ENCODE peak calls at places on chromosomes 7 and 10, in ten cellular contexts. One of them, this sample, is unnamed.

GRCh38 chr10:117497736-117498135 is 44.8 kb upstream of the EMX2 start:
- DNase-seq in RWPE1: no peak
- DNase-seq in WTC11: no peak
- DNase-seq in tibial artery: no peak
- DNase-seq in right lobe of liver: no peak
- DNase-seq in IMR-90: no peak
- DNase-seq in breast epithelium: no peak
- DNase-seq in GM10248: no peak
- DNase-seq in glutamatergic neuron: no peak
- DNase-seq in GM20000: no peak
- DNase-seq in this sample: no peak

GRCh38 chr10:107653832-107654287 is 489.4 kb upstream of the SORCS1 start:
- DNase-seq in RWPE1: peak; percentile 11
- DNase-seq in WTC11: no peak
- DNase-seq in tibial artery: no peak
- DNase-seq in right lobe of liver: no peak
- DNase-seq in IMR-90: peak; percentile 5
- DNase-seq in breast epithelium: no peak
- DNase-seq in GM10248: peak; percentile 31
- DNase-seq in glutamatergic neuron: no peak
- DNase-seq in GM20000: peak; percentile 35
- DNase-seq in this sample: no peak

GRCh38 chr7:115128163-115128562 is 206.3 kb downstream of the MDFIC start:
- DNase-seq in RWPE1: no peak
- DNase-seq in WTC11: no peak
- DNase-seq in tibial artery: no peak
- DNase-seq in right lobe of liver: no peak
- DNase-seq in IMR-90: no peak
- DNase-seq in breast epithelium: no peak
- DNase-seq in GM10248: no peak
- DNase-seq in glutamatergic neuron: no peak
- DNase-seq in GM20000: no peak
- DNase-seq in this sample: no peak

GRCh38 chr10:34098817-34099567 is 716.1 kb downstream of the PARD3 start:
- DNase-seq in RWPE1: no peak
- DNase-seq in WTC11: no peak
- DNase-seq in tibial artery: no peak
- DNase-seq in right lobe of liver: no peak
- DNase-seq in IMR-90: peak; percentile 50
- DNase-seq in breast epithelium: no peak
- DNase-seq in GM10248: no peak
- DNase-seq in glutamatergic neuron: no peak
- DNase-seq in GM20000: no peak
- DNase-seq in this sample: no peak

GRCh38 chr7:68334613-68335303 is 1263.5 kb upstream of the AUTS2 start:
- DNase-seq in RWPE1: no peak
- DNase-seq in WTC11: no peak
- DNase-seq in tibial artery: no peak
- DNase-seq in right lobe of liver: no peak
- DNase-seq in IMR-90: no peak
- DNase-seq in breast epithelium: no peak
- DNase-seq in GM10248: no peak
- DNase-seq in glutamatergic neuron: no peak
- DNase-seq in GM20000: no peak
- DNase-seq in this sample: no peak

GRCh38 chr10:45555789-45556188 is 116.8 kb downstream of the ZFAND4 start:
- DNase-seq in RWPE1: no peak
- DNase-seq in WTC11: no peak
- DNase-seq in tibial artery: no peak
- DNase-seq in right lobe of liver: no peak
- DNase-seq in IMR-90: peak; percentile 18
- DNase-seq in breast epithelium: no peak
- DNase-seq in GM10248: no peak
- DNase-seq in glutamatergic neuron: no peak
- DNase-seq in GM20000: no peak
- DNase-seq in this sample: no peak

GRCh38 chr10:49240946-49241345 is 52.8 kb upstream of the TMEM273 start:
- DNase-seq in RWPE1: no peak
- DNase-seq in WTC11: no peak
- DNase-seq in tibial artery: no peak
- DNase-seq in right lobe of liver: no peak
- DNase-seq in IMR-90: no peak
- DNase-seq in breast epithelium: no peak
- DNase-seq in GM10248: no peak
- DNase-seq in glutamatergic neuron: no peak
- DNase-seq in GM20000: no peak
- DNase-seq in this sample: no peak

GRCh38 chr10:27504897-27505457 is 873 bp downstream of the RAB18 start:
- DNase-seq in RWPE1: no peak
- DNase-seq in WTC11: no peak
- DNase-seq in tibial artery: no peak
- DNase-seq in right lobe of liver: no peak
- DNase-seq in IMR-90: peak; percentile 59
- DNase-seq in breast epithelium: no peak
- DNase-seq in GM10248: no peak
- DNase-seq in glutamatergic neuron: no peak
- DNase-seq in GM20000: no peak
- DNase-seq in this sample: no peak

GRCh38 chr7:47875998-47876744 is 72.1 kb downstream of the PKD1L1 start:
- DNase-seq in RWPE1: no peak
- DNase-seq in WTC11: no peak
- DNase-seq in tibial artery: no peak
- DNase-seq in right lobe of liver: no peak
- DNase-seq in IMR-90: no peak
- DNase-seq in breast epithelium: no peak
- DNase-seq in GM10248: no peak
- DNase-seq in glutamatergic neuron: no peak
- DNase-seq in GM20000: no peak
- DNase-seq in this sample: no peak

GRCh38 chr7:128103498-128104108 is 72.4 kb upstream of the LRRC4 start:
- DNase-seq in RWPE1: no peak
- DNase-seq in WTC11: no peak
- DNase-seq in tibial artery: no peak
- DNase-seq in right lobe of liver: peak; percentile 60
- DNase-seq in IMR-90: no peak
- DNase-seq in breast epithelium: no peak
- DNase-seq in GM10248: peak; percentile 69
- DNase-seq in glutamatergic neuron: no peak
- DNase-seq in GM20000: peak; percentile 70
- DNase-seq in this sample: no peak

GRCh38 chr10:48199580-48200377 is 74.7 kb downstream of the FRMPD2 start:
- DNase-seq in RWPE1: no peak
- DNase-seq in WTC11: no peak
- DNase-seq in tibial artery: no peak
- DNase-seq in right lobe of liver: no peak
- DNase-seq in IMR-90: peak; percentile 63
- DNase-seq in breast epithelium: no peak
- DNase-seq in GM10248: no peak
- DNase-seq in glutamatergic neuron: no peak
- DNase-seq in GM20000: no peak
- DNase-seq in this sample: no peak

GRCh38 chr7:158098125-158099030 is 489.2 kb downstream of the PTPRN2 start:
- DNase-seq in RWPE1: no peak
- DNase-seq in WTC11: no peak
- DNase-seq in tibial artery: peak; percentile 13
- DNase-seq in right lobe of liver: no peak
- DNase-seq in IMR-90: no peak
- DNase-seq in breast epithelium: no peak
- DNase-seq in GM10248: no peak
- DNase-seq in glutamatergic neuron: no peak
- DNase-seq in GM20000: no peak
- DNase-seq in this sample: no peak

GRCh38 chr7:90629306-90629918 is 33.3 kb downstream of the CDK14 start:
- DNase-seq in RWPE1: peak; percentile 59
- DNase-seq in WTC11: no peak
- DNase-seq in tibial artery: no peak
- DNase-seq in right lobe of liver: no peak
- DNase-seq in IMR-90: peak; percentile 63
- DNase-seq in breast epithelium: no peak
- DNase-seq in GM10248: peak; percentile 57
- DNase-seq in glutamatergic neuron: no peak
- DNase-seq in GM20000: peak; percentile 50
- DNase-seq in this sample: no peak

GRCh38 chr10:22105270-22105669 is 101.7 kb upstream of the DNAJC1 start:
- DNase-seq in RWPE1: no peak
- DNase-seq in WTC11: no peak
- DNase-seq in tibial artery: no peak
- DNase-seq in right lobe of liver: no peak
- DNase-seq in IMR-90: no peak
- DNase-seq in breast epithelium: no peak
- DNase-seq in GM10248: no peak
- DNase-seq in glutamatergic neuron: no peak
- DNase-seq in GM20000: no peak
- DNase-seq in this sample: no peak

GRCh38 chr10:22103701-22104100 is 100.2 kb upstream of the DNAJC1 start:
- DNase-seq in RWPE1: peak; percentile 31
- DNase-seq in WTC11: no peak
- DNase-seq in tibial artery: no peak
- DNase-seq in right lobe of liver: no peak
- DNase-seq in IMR-90: no peak
- DNase-seq in breast epithelium: no peak
- DNase-seq in GM10248: peak; percentile 28
- DNase-seq in glutamatergic neuron: no peak
- DNase-seq in GM20000: peak; percentile 12
- DNase-seq in this sample: no peak
- TF ChIP-seq CTCF in RWPE1: no peak
- TF ChIP-seq CTCF in WTC11: peak; percentile 53
- TF ChIP-seq CTCF in tibial artery: no peak
- TF ChIP-seq CTCF in right lobe of liver: no peak
- TF ChIP-seq CTCF in IMR-90: no peak
- TF ChIP-seq CTCF in breast epithelium: no peak
- TF ChIP-seq CTCF in GM10248: peak; percentile 30
- TF ChIP-seq CTCF in glutamatergic neuron: peak; percentile 26
- TF ChIP-seq CTCF in GM20000: no peak
- TF ChIP-seq CTCF in this sample: peak; percentile 43

DNA sequence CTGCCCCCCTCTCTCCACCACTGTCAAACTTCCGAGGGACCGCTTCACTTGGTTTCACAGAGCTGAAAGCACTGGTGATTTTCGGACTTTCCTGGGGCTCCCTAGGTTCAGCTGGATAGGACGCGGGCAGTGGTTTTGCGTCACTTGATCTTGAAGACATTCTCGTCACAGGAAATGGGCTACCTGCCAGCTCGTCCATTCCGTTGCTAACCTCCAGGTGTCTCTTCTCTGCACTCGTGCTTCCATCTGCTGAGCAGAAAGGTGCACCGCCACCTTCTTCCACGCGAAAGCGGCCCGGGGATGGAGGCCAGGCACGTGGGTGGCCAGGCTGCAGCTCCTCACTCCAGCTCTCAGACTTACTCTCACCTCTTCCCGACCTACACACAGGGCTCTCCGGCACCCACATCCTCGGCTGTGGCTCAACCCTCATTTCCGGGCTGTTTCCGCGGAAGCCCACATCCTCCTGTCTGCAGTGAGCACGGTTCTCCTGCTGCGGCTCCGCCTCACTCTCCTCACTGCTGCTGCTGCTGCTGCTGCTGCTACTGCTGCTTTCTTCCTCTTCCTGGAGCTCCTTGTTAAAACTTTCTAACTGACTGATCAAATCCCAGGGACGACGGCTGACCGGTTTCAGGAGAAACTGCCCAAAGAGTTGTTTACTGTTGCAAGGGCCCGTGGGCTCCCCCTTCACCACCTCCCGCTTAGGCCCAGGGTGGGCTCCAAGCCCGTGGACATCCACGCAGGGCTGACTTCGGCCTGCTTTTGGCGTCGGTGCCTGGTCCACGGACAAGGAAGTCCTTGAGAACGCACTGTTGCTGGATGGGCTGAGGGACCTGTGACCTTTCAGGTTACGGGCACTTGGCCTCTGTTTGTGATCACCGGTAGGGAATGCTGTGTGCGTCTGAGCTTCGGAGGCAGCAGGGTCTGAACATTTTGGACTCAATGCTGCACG is 32.1 kb downstream of the JCAD start:
- DNase-seq in RWPE1: no peak
- DNase-seq in WTC11: peak; percentile 52
- DNase-seq in tibial artery: no peak
- DNase-seq in right lobe of liver: peak; percentile 71
- DNase-seq in IMR-90: no peak
- DNase-seq in breast epithelium: peak; percentile 66
- DNase-seq in GM10248: peak; percentile 59
- DNase-seq in glutamatergic neuron: no peak
- DNase-seq in GM20000: peak; percentile 52
- DNase-seq in this sample: no peak
- TF ChIP-seq CTCF in RWPE1: no peak
- TF ChIP-seq CTCF in WTC11: no peak
- TF ChIP-seq CTCF in tibial artery: no peak
- TF ChIP-seq CTCF in right lobe of liver: peak; percentile 16
- TF ChIP-seq CTCF in IMR-90: peak; percentile 2
- TF ChIP-seq CTCF in breast epithelium: peak; percentile 18
- TF ChIP-seq CTCF in GM10248: peak; percentile 20
- TF ChIP-seq CTCF in glutamatergic neuron: no peak
- TF ChIP-seq CTCF in GM20000: peak; percentile 20
- TF ChIP-seq CTCF in this sample: no peak

DNA sequence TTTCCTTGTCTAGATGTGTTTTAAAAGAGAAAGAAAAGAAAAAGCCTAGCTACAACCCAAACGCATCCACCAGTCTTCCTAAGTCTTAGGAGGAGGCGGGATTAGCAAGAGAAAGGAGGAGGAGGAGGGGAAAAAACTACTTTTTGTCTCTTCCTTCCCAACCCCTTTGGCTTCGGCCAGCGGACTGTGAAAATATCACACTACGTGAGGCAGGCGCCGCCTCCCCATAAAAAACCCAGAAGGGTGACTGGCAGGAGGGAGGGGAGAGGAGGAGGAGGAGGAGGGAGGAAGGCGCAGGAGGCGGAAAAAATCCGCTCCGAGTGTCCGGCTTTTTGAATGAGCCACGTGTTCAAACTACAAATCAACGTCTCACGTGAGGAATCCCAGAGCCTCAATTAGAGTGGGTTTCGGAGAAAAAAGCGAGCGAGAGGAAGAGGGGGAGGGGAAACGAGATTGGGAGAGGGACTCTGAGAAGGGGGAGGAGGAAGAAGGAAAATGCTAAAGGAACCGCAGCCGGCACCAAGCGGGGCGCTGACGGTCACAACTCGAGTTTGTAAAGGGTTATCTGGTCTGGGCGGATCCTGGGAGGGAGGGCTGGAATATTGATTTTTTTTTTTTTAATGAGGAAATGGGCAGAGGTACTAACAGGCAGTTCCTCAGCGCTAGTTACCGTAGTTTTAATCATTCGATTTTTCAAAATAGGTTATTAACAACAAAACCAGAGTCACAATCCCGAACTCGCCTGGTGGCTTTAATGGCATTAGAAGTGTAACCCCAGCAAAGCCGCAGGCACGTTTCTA is at the start of gene IGF2BP3:
- DNase-seq in RWPE1: peak; percentile 81
- DNase-seq in WTC11: peak; percentile 86
- DNase-seq in tibial artery: no peak
- DNase-seq in right lobe of liver: no peak
- DNase-seq in IMR-90: peak; percentile 96
- DNase-seq in breast epithelium: no peak
- DNase-seq in GM10248: peak; percentile 71
- DNase-seq in glutamatergic neuron: peak; percentile 76
- DNase-seq in GM20000: peak; percentile 88
- DNase-seq in this sample: peak; percentile 60
- TF ChIP-seq CTCF in RWPE1: no peak
- TF ChIP-seq CTCF in WTC11: no peak
- TF ChIP-seq CTCF in tibial artery: no peak
- TF ChIP-seq CTCF in right lobe of liver: no peak
- TF ChIP-seq CTCF in IMR-90: no peak
- TF ChIP-seq CTCF in breast epithelium: no peak
- TF ChIP-seq CTCF in GM10248: no peak
- TF ChIP-seq CTCF in glutamatergic neuron: no peak
- TF ChIP-seq CTCF in GM20000: no peak
- TF ChIP-seq CTCF in this sample: no peak

GRCh38 chr7:29921404-29922010 is 68.1 kb downstream of the SCRN1 start:
- DNase-seq in RWPE1: peak; percentile 65
- DNase-seq in WTC11: peak; percentile 63
- DNase-seq in tibial artery: no peak
- DNase-seq in right lobe of liver: no peak
- DNase-seq in IMR-90: peak; percentile 57
- DNase-seq in breast epithelium: no peak
- DNase-seq in GM10248: peak; percentile 60
- DNase-seq in glutamatergic neuron: peak; percentile 49
- DNase-seq in GM20000: peak; percentile 57
- DNase-seq in this sample: peak; percentile 39
- TF ChIP-seq CTCF in RWPE1: peak; percentile 97
- TF ChIP-seq CTCF in WTC11: peak; percentile 85
- TF ChIP-seq CTCF in tibial artery: peak; percentile 83
- TF ChIP-seq CTCF in right lobe of liver: peak; percentile 87
- TF ChIP-seq CTCF in IMR-90: peak; percentile 82
- TF ChIP-seq CTCF in breast epithelium: peak; percentile 73
- TF ChIP-seq CTCF in GM10248: peak; percentile 74
- TF ChIP-seq CTCF in glutamatergic neuron: peak; percentile 93
- TF ChIP-seq CTCF in GM20000: peak; percentile 87
- TF ChIP-seq CTCF in this sample: peak; percentile 84

This sample was measured in progenitor cell of endocrine pancreas.